ENCODE peak calls at places on chromosomes 11 and 22, in four cellular contexts. One of them, this sample, is unnamed.
A peak's percentile ranks its signal among the peaks of the same experiment; 100 is the strongest.

GRCh38 chr11:18720086-18720810 is 5.7 kb downstream of the IGSF22 start:
- DNase-seq in stimulated activated naive CD4-positive, alpha-beta T cell treated with Interleukin-2 at 50 U/mL for 16 hours: no peak
- DNase-seq in RCC 7860: no peak
- DNase-seq in left ventricle myocardium inferior: no peak
- DNase-seq in this sample: no peak

GRCh38 chr11:117121176-117121575 is 22.9 kb upstream of the PAFAH1B2 start:
- DNase-seq in stimulated activated naive CD4-positive, alpha-beta T cell treated with Interleukin-2 at 50 U/mL for 16 hours: no peak
- DNase-seq in RCC 7860: no peak
- DNase-seq in left ventricle myocardium inferior: no peak
- DNase-seq in this sample: no peak

GRCh38 chr22:44821741-44822425 is 69.5 kb downstream of the ARHGAP8 start:
- DNase-seq in stimulated activated naive CD4-positive, alpha-beta T cell treated with Interleukin-2 at 50 U/mL for 16 hours: no peak
- DNase-seq in RCC 7860: no peak
- DNase-seq in left ventricle myocardium inferior: no peak
- DNase-seq in this sample: no peak

GRCh38 chr11:3964935-3965511 is 109.6 kb downstream of the STIM1 start:
- DNase-seq in stimulated activated naive CD4-positive, alpha-beta T cell treated with Interleukin-2 at 50 U/mL for 16 hours: no peak
- DNase-seq in RCC 7860: no peak
- DNase-seq in left ventricle myocardium inferior: no peak
- DNase-seq in this sample: no peak

GRCh38 chr11:6574816-6575715 is 28.4 kb downstream of the RRP8 start:
- DNase-seq in stimulated activated naive CD4-positive, alpha-beta T cell treated with Interleukin-2 at 50 U/mL for 16 hours: no peak
- DNase-seq in RCC 7860: no peak
- DNase-seq in left ventricle myocardium inferior: no peak
- DNase-seq in this sample: no peak

GRCh38 chr11:130648601-130649000 is 200.2 kb downstream of the ADAMTS15 start:
- DNase-seq in stimulated activated naive CD4-positive, alpha-beta T cell treated with Interleukin-2 at 50 U/mL for 16 hours: no peak
- DNase-seq in RCC 7860: no peak
- DNase-seq in left ventricle myocardium inferior: peak; percentile 76
- DNase-seq in this sample: no peak

GRCh38 chr11:117456027-117456720 is 128.5 kb downstream of the CEP164 start:
- DNase-seq in stimulated activated naive CD4-positive, alpha-beta T cell treated with Interleukin-2 at 50 U/mL for 16 hours: peak; percentile 30
- DNase-seq in RCC 7860: no peak
- DNase-seq in left ventricle myocardium inferior: no peak
- DNase-seq in this sample: no peak

GRCh38 chr11:117814766-117815261 is 9.7 kb downstream of the FXYD2 start:
- DNase-seq in stimulated activated naive CD4-positive, alpha-beta T cell treated with Interleukin-2 at 50 U/mL for 16 hours: peak; percentile 72
- DNase-seq in RCC 7860: peak; percentile 86
- DNase-seq in left ventricle myocardium inferior: peak; percentile 73
- DNase-seq in this sample: peak; percentile 96

GRCh38 chr22:23263651-23264555 is 83.6 kb downstream of the BCR start:
- DNase-seq in stimulated activated naive CD4-positive, alpha-beta T cell treated with Interleukin-2 at 50 U/mL for 16 hours: peak; percentile 28
- DNase-seq in RCC 7860: peak; percentile 13
- DNase-seq in left ventricle myocardium inferior: no peak
- DNase-seq in this sample: no peak

GRCh38 chr11:12239396-12240298 is 129.3 kb downstream of the MICAL2 start:
- DNase-seq in stimulated activated naive CD4-positive, alpha-beta T cell treated with Interleukin-2 at 50 U/mL for 16 hours: no peak
- DNase-seq in RCC 7860: peak; percentile 61
- DNase-seq in left ventricle myocardium inferior: no peak
- DNase-seq in this sample: peak; percentile 26

GRCh38 chr11:65353900-65354264 is 669 bp upstream of the TIGD3 start:
- DNase-seq in stimulated activated naive CD4-positive, alpha-beta T cell treated with Interleukin-2 at 50 U/mL for 16 hours: no peak
- DNase-seq in RCC 7860: no peak
- DNase-seq in left ventricle myocardium inferior: no peak
- DNase-seq in this sample: no peak

GRCh38 chr22:44012172-44012571 is 11.9 kb upstream of the PARVB start:
- DNase-seq in stimulated activated naive CD4-positive, alpha-beta T cell treated with Interleukin-2 at 50 U/mL for 16 hours: no peak
- DNase-seq in RCC 7860: no peak
- DNase-seq in left ventricle myocardium inferior: no peak
- DNase-seq in this sample: no peak

GRCh38 chr11:113831314-113831713 is 44.1 kb downstream of the USP28 start:
- DNase-seq in stimulated activated naive CD4-positive, alpha-beta T cell treated with Interleukin-2 at 50 U/mL for 16 hours: no peak
- DNase-seq in RCC 7860: no peak
- DNase-seq in left ventricle myocardium inferior: no peak
- DNase-seq in this sample: no peak

GRCh38 chr22:35172452-35172851 is 84.8 kb upstream of the HMGXB4 start:
- DNase-seq in stimulated activated naive CD4-positive, alpha-beta T cell treated with Interleukin-2 at 50 U/mL for 16 hours: no peak
- DNase-seq in RCC 7860: no peak
- DNase-seq in left ventricle myocardium inferior: no peak
- DNase-seq in this sample: no peak

GRCh38 chr22:42452456-42452855 is 20.3 kb upstream of the NFAM1 start:
- DNase-seq in stimulated activated naive CD4-positive, alpha-beta T cell treated with Interleukin-2 at 50 U/mL for 16 hours: no peak
- DNase-seq in RCC 7860: no peak
- DNase-seq in left ventricle myocardium inferior: no peak
- DNase-seq in this sample: no peak

GRCh38 chr11:117095301-117096139 is 2.7 kb downstream of the SIK3 start:
- DNase-seq in stimulated activated naive CD4-positive, alpha-beta T cell treated with Interleukin-2 at 50 U/mL for 16 hours: no peak
- DNase-seq in RCC 7860: no peak
- DNase-seq in left ventricle myocardium inferior: no peak
- DNase-seq in this sample: no peak

GRCh38 chr11:67470337-67471002 is 1.4 kb upstream of the TMEM134 start:
- DNase-seq in stimulated activated naive CD4-positive, alpha-beta T cell treated with Interleukin-2 at 50 U/mL for 16 hours: no peak
- DNase-seq in RCC 7860: no peak
- DNase-seq in left ventricle myocardium inferior: no peak
- DNase-seq in this sample: no peak

GRCh38 chr11:15941206-15941770 is 415.1 kb downstream of the SOX6 start:
- DNase-seq in stimulated activated naive CD4-positive, alpha-beta T cell treated with Interleukin-2 at 50 U/mL for 16 hours: no peak
- DNase-seq in RCC 7860: no peak
- DNase-seq in left ventricle myocardium inferior: peak; percentile 27
- DNase-seq in this sample: no peak

GRCh38 chr11:10314199-10315072 is 9.6 kb downstream of the ADM start:
- DNase-seq in stimulated activated naive CD4-positive, alpha-beta T cell treated with Interleukin-2 at 50 U/mL for 16 hours: no peak
- DNase-seq in RCC 7860: no peak
- DNase-seq in left ventricle myocardium inferior: no peak
- DNase-seq in this sample: no peak

GRCh38 chr11:103927535-103927934 is 108.9 kb upstream of the DDI1 start:
- DNase-seq in stimulated activated naive CD4-positive, alpha-beta T cell treated with Interleukin-2 at 50 U/mL for 16 hours: no peak
- DNase-seq in RCC 7860: no peak
- DNase-seq in left ventricle myocardium inferior: no peak
- DNase-seq in this sample: no peak

GRCh38 chr11:64861227-64861970 is 16.9 kb upstream of the CDC42BPG start:
- DNase-seq in stimulated activated naive CD4-positive, alpha-beta T cell treated with Interleukin-2 at 50 U/mL for 16 hours: no peak
- DNase-seq in RCC 7860: no peak
- DNase-seq in left ventricle myocardium inferior: no peak
- DNase-seq in this sample: no peak

GRCh38 chr11:132078230-132078629 is 707.8 kb downstream of the NTM start:
- DNase-seq in stimulated activated naive CD4-positive, alpha-beta T cell treated with Interleukin-2 at 50 U/mL for 16 hours: no peak
- DNase-seq in RCC 7860: no peak
- DNase-seq in left ventricle myocardium inferior: no peak
- DNase-seq in this sample: no peak

GRCh38 chr11:66264893-66265292 is 3.5 kb upstream of the RAB1B start:
- DNase-seq in stimulated activated naive CD4-positive, alpha-beta T cell treated with Interleukin-2 at 50 U/mL for 16 hours: peak; percentile 33
- DNase-seq in RCC 7860: no peak
- DNase-seq in left ventricle myocardium inferior: no peak
- DNase-seq in this sample: no peak

GRCh38 chr22:44363214-44363979 is 50.6 kb upstream of the SHISAL1 start:
- DNase-seq in stimulated activated naive CD4-positive, alpha-beta T cell treated with Interleukin-2 at 50 U/mL for 16 hours: no peak
- DNase-seq in RCC 7860: peak; percentile 92
- DNase-seq in left ventricle myocardium inferior: peak; percentile 92
- DNase-seq in this sample: no peak

GRCh38 chr11:75896843-75897419 is 81.9 kb downstream of the UVRAG start:
- DNase-seq in stimulated activated naive CD4-positive, alpha-beta T cell treated with Interleukin-2 at 50 U/mL for 16 hours: no peak
- DNase-seq in RCC 7860: peak; percentile 51
- DNase-seq in left ventricle myocardium inferior: no peak
- DNase-seq in this sample: no peak

GRCh38 chr11:134727204-134727603 is 315.2 kb upstream of the B3GAT1 start:
- DNase-seq in stimulated activated naive CD4-positive, alpha-beta T cell treated with Interleukin-2 at 50 U/mL for 16 hours: no peak
- DNase-seq in RCC 7860: no peak
- DNase-seq in left ventricle myocardium inferior: no peak
- DNase-seq in this sample: no peak

GRCh38 chr11:75387742-75388294 is 11.5 kb upstream of the RPS3 start:
- DNase-seq in stimulated activated naive CD4-positive, alpha-beta T cell treated with Interleukin-2 at 50 U/mL for 16 hours: no peak
- DNase-seq in RCC 7860: no peak
- DNase-seq in left ventricle myocardium inferior: no peak
- DNase-seq in this sample: no peak

GRCh38 chr11:117538731-117539130 is 211.1 kb downstream of the CEP164 start:
- DNase-seq in stimulated activated naive CD4-positive, alpha-beta T cell treated with Interleukin-2 at 50 U/mL for 16 hours: no peak
- DNase-seq in RCC 7860: no peak
- DNase-seq in left ventricle myocardium inferior: no peak
- DNase-seq in this sample: no peak

GRCh38 chr11:83002047-83002446 is 69.7 kb downstream of the RAB30 start:
- DNase-seq in stimulated activated naive CD4-positive, alpha-beta T cell treated with Interleukin-2 at 50 U/mL for 16 hours: no peak
- DNase-seq in RCC 7860: no peak
- DNase-seq in left ventricle myocardium inferior: no peak
- DNase-seq in this sample: no peak

GRCh38 chr11:69382131-69383128 is 88.5 kb downstream of the MYEOV start:
- DNase-seq in stimulated activated naive CD4-positive, alpha-beta T cell treated with Interleukin-2 at 50 U/mL for 16 hours: no peak
- DNase-seq in RCC 7860: no peak
- DNase-seq in left ventricle myocardium inferior: peak; percentile 57
- DNase-seq in this sample: no peak

GRCh38 chr11:11993814-11994213 is 14.6 kb downstream of the DKK3 start:
- DNase-seq in stimulated activated naive CD4-positive, alpha-beta T cell treated with Interleukin-2 at 50 U/mL for 16 hours: no peak
- DNase-seq in RCC 7860: peak; percentile 77
- DNase-seq in left ventricle myocardium inferior: peak; percentile 56
- DNase-seq in this sample: no peak

GRCh38 chr11:45092901-45093760 is 53.3 kb upstream of the PRDM11 start:
- DNase-seq in stimulated activated naive CD4-positive, alpha-beta T cell treated with Interleukin-2 at 50 U/mL for 16 hours: peak; percentile 19
- DNase-seq in RCC 7860: peak; percentile 97
- DNase-seq in left ventricle myocardium inferior: no peak
- DNase-seq in this sample: no peak

GRCh38 chr11:131928992-131929391 is 558.6 kb downstream of the NTM start:
- DNase-seq in stimulated activated naive CD4-positive, alpha-beta T cell treated with Interleukin-2 at 50 U/mL for 16 hours: no peak
- DNase-seq in RCC 7860: no peak
- DNase-seq in left ventricle myocardium inferior: no peak
- DNase-seq in this sample: no peak

GRCh38 chr11:1026641-1027482 is 9.7 kb downstream of the MUC6 start:
- DNase-seq in stimulated activated naive CD4-positive, alpha-beta T cell treated with Interleukin-2 at 50 U/mL for 16 hours: no peak
- DNase-seq in RCC 7860: no peak
- DNase-seq in left ventricle myocardium inferior: no peak
- DNase-seq in this sample: no peak

GRCh38 chr11:35235944-35236666 is 97.1 kb downstream of the CD44 start:
- DNase-seq in stimulated activated naive CD4-positive, alpha-beta T cell treated with Interleukin-2 at 50 U/mL for 16 hours: peak; percentile 41
- DNase-seq in RCC 7860: peak; percentile 83
- DNase-seq in left ventricle myocardium inferior: no peak
- DNase-seq in this sample: peak; percentile 68

This sample was measured in epithelial cell of proximal tubule.